ENCODE peak calls at places on chromosome 19, in seven cellular contexts. A is esophagus muscularis mucosa, G is AG09309, H is ovary, C is GM23338, Y is heart left ventricle, F is body of pancreas. E is an unnamed sample.

GRCh38 chr19:45591004-45591637 is 6.5 kb upstream of the OPA3 start:
- DNase-seq in A (no peak), G (no peak), H (no peak), C (peak), Y (peak), F (peak), E (no peak)

GRCh38 chr19:4016486-4016885 is 8.9 kb downstream of the PIAS4 start:
- DNase-seq in A (no peak), G (no peak), H (no peak), C (no peak), Y (no peak), F (no peak), E (no peak)

GRCh38 chr19:7871280-7871529 is 3.0 kb downstream of the PRR36 start:
- DNase-seq in A (no peak), G (no peak), H (no peak), C (peak), Y (no peak), F (no peak), E (peak)

GRCh38 chr19:55353803-55354697 is 469 bp downstream of the COX6B2 start:
- DNase-seq in A (no peak), G (no peak), H (peak), C (peak), Y (no peak), F (peak), E (peak)

GRCh38 chr19:43651758-43652545 is 12.3 kb upstream of the CADM4 start:
- DNase-seq in A (no peak), G (no peak), H (peak), C (peak), Y (no peak), F (peak), E (peak)

GRCh38 chr19:34325961-34326360 is 39.0 kb upstream of the GPI start:
- DNase-seq in A (no peak), G (no peak), H (no peak), C (no peak), Y (no peak), F (no peak), E (no peak)

GRCh38 chr19:48815870-48816501 is 5.2 kb upstream of the BCAT2 start:
- DNase-seq in A (no peak), G (no peak), H (no peak), C (peak), Y (no peak), F (peak), E (no peak)

GRCh38 chr19:53102701-53103140 is 501 bp downstream of the ZNF160 start:
- DNase-seq in A (no peak), G (no peak), H (peak), C (peak), Y (peak), F (peak), E (peak)

GRCh38 chr19:34218818-34219164 is 35.6 kb upstream of the GARRE1 start:
- DNase-seq in A (no peak), G (no peak), H (no peak), C (no peak), Y (no peak), F (no peak), E (no peak)

GRCh38 chr19:1987197-1988187 is 28.0 kb downstream of the BTBD2 start:
- DNase-seq in A (no peak), G (no peak), H (no peak), C (peak), Y (no peak), F (no peak), E (no peak)

GRCh38 chr19:5696196-5697021 is 6.3 kb downstream of the RPL36 start:
- DNase-seq in A (no peak), G (no peak), H (no peak), C (peak), Y (peak), F (no peak), E (no peak)

GRCh38 chr19:1057185-1057857 is 9.6 kb upstream of the ARHGAP45 start:
- DNase-seq in A (no peak), G (no peak), H (no peak), C (peak), Y (no peak), F (no peak), E (no peak)

GRCh38 chr19:37999309-38000213 is 92.6 kb downstream of the SIPA1L3 start:
- DNase-seq in A (no peak), G (peak), H (no peak), C (no peak), Y (peak), F (no peak), E (peak)

GRCh38 chr19:43768273-43769050 is 12.3 kb downstream of the KCNN4 start:
- DNase-seq in A (no peak), G (no peak), H (no peak), C (no peak), Y (peak), F (no peak), E (no peak)

GRCh38 chr19:1860133-1860775 is 3.1 kb downstream of the KLF16 start:
- DNase-seq in A (no peak), G (no peak), H (peak), C (peak), Y (no peak), F (peak), E (no peak)

DNA sequence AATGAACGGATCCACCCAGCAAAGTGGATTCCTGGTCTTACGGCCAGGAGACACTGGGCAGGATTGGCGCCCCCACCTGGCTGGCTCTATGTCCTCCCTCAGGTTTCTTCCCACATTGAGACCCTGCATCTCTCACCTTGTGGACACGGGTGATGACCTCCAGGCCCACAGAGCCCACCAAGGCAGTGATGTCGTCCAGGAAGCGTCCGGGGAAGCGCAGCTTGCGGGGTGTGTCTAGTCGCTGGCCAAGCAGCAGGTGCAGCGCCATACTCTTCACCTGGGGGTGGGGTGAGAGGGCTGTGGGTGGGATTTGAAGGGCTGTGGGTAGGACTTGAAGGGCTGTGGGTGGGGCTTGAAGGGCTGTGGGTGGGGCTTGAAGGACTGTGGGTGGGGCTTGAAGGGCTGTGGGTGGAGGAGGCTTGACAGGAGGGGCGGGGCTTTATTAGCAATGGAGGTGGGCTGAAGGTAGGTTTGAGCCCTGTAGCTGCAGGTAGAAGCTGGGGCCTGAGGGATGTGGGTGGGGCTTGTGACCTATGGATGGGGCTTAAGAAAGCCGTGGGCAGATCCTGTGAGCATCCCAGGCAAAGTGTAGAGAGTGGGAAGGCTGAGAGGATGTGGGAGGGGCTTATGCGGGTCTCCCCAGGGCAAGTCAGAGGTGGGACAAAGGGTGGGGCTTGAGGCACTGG is 12.1 kb upstream of the ANGPTL8 start:
- DNase-seq in A (no peak), G (no peak), H (no peak), C (peak), Y (no peak), F (no peak), E (peak)
- TF ChIP-seq CTCF in A (no peak), G (no peak), H (no peak), C (peak), Y (no peak), F (no peak), E (no peak)

GRCh38 chr19:40466219-40467006 is at the start of gene SPTBN4:
- DNase-seq in A (no peak), G (no peak), H (peak), C (no peak), Y (peak), F (peak), E (no peak)

GRCh38 chr19:40467007-40467565 is 285 bp downstream of the SPTBN4 start:
- DNase-seq in A (no peak), G (no peak), H (peak), C (peak), Y (peak), F (peak), E (no peak)

GRCh38 chr19:40474737-40475136 is 7.9 kb downstream of the SPTBN4 start:
- DNase-seq in A (no peak), G (no peak), H (no peak), C (no peak), Y (no peak), F (no peak), E (no peak)

GRCh38 chr19:40472516-40472915 is 5.7 kb downstream of the SPTBN4 start:
- DNase-seq in A (no peak), G (no peak), H (no peak), C (no peak), Y (no peak), F (no peak), E (no peak)

DNA sequence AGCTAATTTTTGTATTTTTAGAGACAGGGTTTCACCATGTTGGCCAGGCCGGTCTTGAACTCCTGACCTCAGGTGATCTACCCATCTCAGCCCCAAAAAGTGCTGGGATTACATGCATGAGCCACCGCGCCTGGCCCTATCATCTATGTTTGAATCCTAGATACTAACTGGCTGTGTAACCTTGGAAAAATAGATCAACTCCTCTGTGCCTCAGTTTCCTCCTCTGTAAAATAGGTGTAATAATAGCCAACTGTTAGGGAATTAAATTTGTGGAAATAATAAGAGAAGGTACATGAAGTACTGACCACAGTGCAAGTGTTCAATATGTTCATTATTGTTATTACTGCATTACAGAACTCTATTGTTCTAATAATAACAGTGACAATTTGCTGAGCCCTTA is 4.3 kb downstream of the SPTBN4 start:
- DNase-seq in A (no peak), G (no peak), H (no peak), C (no peak), Y (no peak), F (no peak), E (no peak)
- TF ChIP-seq CTCF in A (no peak), G (no peak), H (no peak), C (no peak), Y (no peak), F (no peak), E (no peak)

GRCh38 chr19:51368366-51369282 is at the start of gene CLDND2:
- DNase-seq in A (no peak), G (no peak), H (peak), C (no peak), Y (no peak), F (no peak), E (no peak)

GRCh38 chr19:51365211-51366049 is 758 bp downstream of the ETFB start:
- DNase-seq in A (no peak), G (no peak), H (peak), C (peak), Y (no peak), F (peak), E (no peak)

GRCh38 chr19:51366050-51366998 is at the start of gene ETFB:
- DNase-seq in A (peak), G (peak), H (peak), C (peak), Y (peak), F (peak), E (peak)

GRCh38 chr19:51366999-51367564 is 894 bp upstream of the ETFB start:
- DNase-seq in A (no peak), G (no peak), H (no peak), C (no peak), Y (peak), F (no peak), E (no peak)

GRCh38 chr19:51367565-51368365 is 1.0 kb downstream of the CLDND2 start:
- DNase-seq in A (peak), G (peak), H (peak), C (peak), Y (peak), F (peak), E (peak)
- TF ChIP-seq CTCF in A (no peak), G (no peak), H (no peak), C (no peak), Y (no peak), F (no peak), E (no peak)

GRCh38 chr19:18232540-18233223 is 6.4 kb upstream of the PDE4C start:
- DNase-seq in A (no peak), G (no peak), H (no peak), C (peak), Y (no peak), F (no peak), E (peak)
- TF ChIP-seq CTCF in A (no peak), G (no peak), H (no peak), C (peak), Y (no peak), F (no peak), E (no peak)

DNA sequence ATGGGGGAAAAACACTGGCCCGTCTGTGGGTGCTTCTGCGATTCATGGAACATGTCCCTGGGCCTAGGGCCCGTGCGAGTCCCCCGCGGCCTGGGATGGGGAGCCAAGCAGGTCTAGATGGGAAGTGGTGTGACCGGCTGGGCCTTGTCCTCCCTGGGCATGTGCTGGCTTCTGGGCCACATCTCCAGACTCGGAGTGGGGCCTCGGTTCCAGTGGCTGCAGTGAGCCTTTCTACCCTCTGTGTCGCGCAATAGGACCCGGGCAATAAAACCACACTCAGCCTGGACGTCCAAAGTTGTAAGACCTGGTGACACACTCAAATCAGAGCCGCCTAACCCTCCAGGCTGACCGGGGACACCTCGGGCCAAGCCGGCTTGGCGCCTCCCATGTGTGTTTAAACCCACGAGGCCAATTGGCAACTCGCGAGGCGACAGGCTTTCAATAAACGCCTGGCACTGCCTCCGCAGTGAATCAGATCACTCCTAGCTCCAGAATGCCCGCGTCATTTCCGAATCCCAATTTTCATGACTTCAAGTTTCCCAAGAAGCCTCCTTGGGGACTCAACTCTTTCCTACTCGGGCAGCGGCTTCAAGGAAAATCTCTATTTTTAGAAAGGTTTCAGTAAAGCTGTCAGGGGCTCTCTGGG is 57.3 kb downstream of the KLF2 start:
- DNase-seq in A (peak), G (peak), H (peak), C (no peak), Y (peak), F (peak), E (no peak)
- TF ChIP-seq CTCF in A (no peak), G (no peak), H (no peak), C (no peak), Y (no peak), F (no peak), E (no peak)

GRCh38 chr19:58278156-58279041 is at the start of gene ZNF8:
- DNase-seq in A (peak), G (peak), H (peak), C (peak), Y (peak), F (peak), E (peak)
- TF ChIP-seq CTCF in A (no peak), G (no peak), H (no peak), C (no peak), Y (peak), F (peak), E (no peak)

GRCh38 chr19:10111405-10111811 is at the start of gene P2RY11:
- DNase-seq in A (no peak), G (no peak), H (no peak), C (no peak), Y (peak), F (no peak), E (no peak)

GRCh38 chr19:10113592-10113963 is 2.1 kb downstream of the P2RY11 start:
- DNase-seq in A (no peak), G (no peak), H (no peak), C (peak), Y (no peak), F (no peak), E (no peak)

GRCh38 chr19:10112037-10112751 is 701 bp downstream of the P2RY11 start:
- DNase-seq in A (no peak), G (no peak), H (no peak), C (no peak), Y (no peak), F (no peak), E (no peak)

GRCh38 chr19:10113964-10114650 is 2.6 kb downstream of the P2RY11 start:
- DNase-seq in A (no peak), G (no peak), H (no peak), C (peak), Y (no peak), F (no peak), E (no peak)

GRCh38 chr19:10112895-10113591 is 1.6 kb downstream of the P2RY11 start:
- DNase-seq in A (no peak), G (no peak), H (peak), C (peak), Y (peak), F (peak), E (no peak)
- TF ChIP-seq CTCF in A (peak), G (peak), H (no peak), C (peak), Y (peak), F (peak), E (peak)

GRCh38 chr19:15177269-15178116 is 23.3 kb downstream of the NOTCH3 start:
- DNase-seq in A (no peak), G (no peak), H (peak), C (peak), Y (peak), F (peak), E (peak)

GRCh38 chr19:15169541-15170285 is 31.1 kb downstream of the NOTCH3 start:
- DNase-seq in A (no peak), G (no peak), H (no peak), C (no peak), Y (no peak), F (no peak), E (no peak)

GRCh38 chr19:15170345-15170744 is 30.4 kb downstream of the NOTCH3 start:
- DNase-seq in A (no peak), G (no peak), H (no peak), C (peak), Y (no peak), F (no peak), E (no peak)

GRCh38 chr19:15175609-15176008 is 25.2 kb downstream of the NOTCH3 start:
- DNase-seq in A (no peak), G (no peak), H (no peak), C (no peak), Y (no peak), F (no peak), E (no peak)

GRCh38 chr19:15173746-15174404 is 26.9 kb downstream of the NOTCH3 start:
- DNase-seq in A (no peak), G (no peak), H (no peak), C (peak), Y (no peak), F (no peak), E (no peak)
- TF ChIP-seq CTCF in A (no peak), G (no peak), H (no peak), C (peak), Y (no peak), F (no peak), E (no peak)

GRCh38 chr19:19900124-19900523 is 622 bp upstream of the ZNF93 start:
- DNase-seq in A (no peak), G (no peak), H (no peak), C (peak), Y (no peak), F (no peak), E (no peak)

GRCh38 chr19:19900574-19901444 is at the start of gene ZNF93:
- DNase-seq in A (peak), G (peak), H (peak), C (peak), Y (peak), F (peak), E (peak)
- TF ChIP-seq CTCF in A (no peak), G (no peak), H (no peak), C (no peak), Y (no peak), F (no peak), E (no peak)

E was measured in RWPE1.